ENCODE peak calls at places on chromosomes 4 and X, in ten cellular contexts. O is activated CD4-positive, alpha-beta T cell treated with anti-CD3 and anti-CD28 coated beads for 36 hours; E is stimulated activated CD8-positive, alpha-beta memory T cell treated with anti-CD3 and anti-CD28 coated beads, Interleukin-15, amount 100 ng/mL, for 4 hours; K is left lung; Z is fibroblast of mammary gland; G is stimulated activated CD4-positive, alpha-beta T cell treated with anti-CD3 and anti-CD28 coated beads, Interleukin-15, amount 100 ng/mL, for 1 hour; H is SK-MEL-5; R is GM19239; J is NCI-H460; F is CD4-positive, alpha-beta memory T cell. X is an unnamed sample.
A peak's percentile ranks its signal among the peaks of the same experiment; 100 is the strongest.

GRCh38 chrX:49947778-49948177 is 25.4 kb downstream of the CLCN5 start:
- DNase-seq in H (no peak), J (no peak), E (no peak), G (no peak), Z (no peak), R (no peak), F (no peak), O (no peak), K (no peak), X (no peak)

GRCh38 chrX:154017766-154018517 is 1.8 kb downstream of the IRAK1 start:
- DNase-seq in Z (no peak), F (no peak), K (no peak), G (no peak), E (no peak), J (no peak), H (no peak), O (no peak), R (no peak), X (no peak)

GRCh38 chr4:53477038-53477565 is 99.7 kb downstream of the FIP1L1 start:
- DNase-seq in E (no peak), F (no peak), H (no peak), K (no peak), J (no peak), R (no peak), Z (no peak), G (no peak), O (no peak), X (no peak)

GRCh38 chrX:3232262-3232950 is 114.0 kb downstream of the MXRA5 start:
- DNase-seq in F (no peak), K (no peak), H (no peak), O (no peak), R (no peak), G (no peak), Z (peak; percentile 28), J (no peak), E (no peak), X (no peak)

GRCh38 chr4:76723373-76723772 is 174.6 kb downstream of the SOWAHB start:
- DNase-seq in J (no peak), F (no peak), Z (peak; percentile 40), R (no peak), H (peak; percentile 47), K (no peak), G (no peak), O (no peak), E (no peak), X (peak; percentile 45)

GRCh38 chrX:77597511-77597910 is 150.3 kb downstream of the FGF16 start:
- DNase-seq in J (no peak), R (no peak), O (no peak), H (no peak), F (no peak), Z (peak; percentile 7), G (no peak), K (no peak), E (no peak), X (peak; percentile 23)

GRCh38 chr4:18318682-18319410 is 297.3 kb upstream of the LCORL start:
- DNase-seq in O (no peak), J (no peak), G (no peak), F (no peak), Z (peak; percentile 2), E (no peak), K (peak; percentile 75), R (no peak), H (no peak), X (no peak)

GRCh38 chr4:169236901-169237626 is 33.7 kb downstream of the SH3RF1 start:
- DNase-seq in H (no peak), O (no peak), G (no peak), Z (no peak), K (no peak), E (no peak), R (no peak), J (no peak), F (no peak), X (no peak)

GRCh38 chrX:86148024-86148511 is at the start of gene DACH2:
- DNase-seq in F (peak; percentile 22), G (no peak), H (peak; percentile 70), E (no peak), R (peak; percentile 1), O (peak; percentile 66), Z (peak; percentile 25), K (peak; percentile 80), J (peak; percentile 72), X (no peak)

GRCh38 chrX:109709129-109709631 is 23.9 kb downstream of the ACSL4 start:
- DNase-seq in O (no peak), G (no peak), R (no peak), K (no peak), Z (peak; percentile 64), J (no peak), F (no peak), H (no peak), E (no peak), X (peak; percentile 74)

GRCh38 chr4:16029329-16029728 is 54.5 kb downstream of the PROM1 start:
- DNase-seq in E (no peak), G (no peak), J (no peak), R (no peak), K (no peak), F (no peak), O (no peak), H (peak; percentile 17), Z (peak; percentile 80), X (peak; percentile 69)

GRCh38 chr4:100591156-100591876 is 73.5 kb upstream of the EMCN start:
- DNase-seq in R (no peak), G (no peak), H (no peak), Z (no peak), J (no peak), F (no peak), E (no peak), O (no peak), K (no peak), X (no peak)

X was measured in LHCN-M2.